ENCODE peak calls at places on chromosomes 13 and 19, in four cellular contexts. L, N, G and Q are unnamed samples.

GRCh38 chr13:46469064-46469463 is 82.0 kb upstream of the RUBCNL start:
- DNase-seq in L (no peak), N (no peak), G (no peak), Q (peak; percentile 94)

GRCh38 chr13:111265701-111266035 is 54.8 kb upstream of the TEX29 start:
- DNase-seq in L (no peak), N (no peak), G (no peak), Q (no peak)

GRCh38 chr19:10655457-10656312 is 1.5 kb downstream of the ILF3 start:
- DNase-seq in L (peak; percentile 74), N (peak; percentile 17), G (no peak), Q (peak; percentile 53)

GRCh38 chr19:5503598-5503997 is 48.4 kb downstream of the ZNRF4 start:
- DNase-seq in L (no peak), N (peak; percentile 46), G (no peak), Q (no peak)

GRCh38 chr19:31214086-31214485 is 135.2 kb downstream of the TSHZ3 start:
- DNase-seq in L (peak; percentile 99), N (peak; percentile 84), G (peak; percentile 62), Q (peak; percentile 92)

GRCh38 chr13:53382008-53382407 is 353.4 kb downstream of the OLFM4 start:
- DNase-seq in L (no peak), N (no peak), G (no peak), Q (no peak)

GRCh38 chr13:51556740-51557139 is 27.5 kb upstream of the WDFY2 start:
- DNase-seq in L (no peak), N (no peak), G (no peak), Q (no peak)

GRCh38 chr19:872266-872951 is 12.9 kb downstream of the CFD start:
- DNase-seq in L (peak; percentile 48), N (peak; percentile 93), G (peak; percentile 79), Q (peak; percentile 93)

GRCh38 chr19:39813264-39813998 is 20.5 kb downstream of the DYRK1B start:
- DNase-seq in L (peak; percentile 64), N (no peak), G (no peak), Q (no peak)

GRCh38 chr19:10424011-10424637 is 3.8 kb downstream of the PDE4A start:
- DNase-seq in L (peak; percentile 83), N (peak; percentile 82), G (no peak), Q (peak; percentile 93)

GRCh38 chr19:45952691-45953505 is 20.8 kb downstream of the NOVA2 start:
- DNase-seq in L (peak; percentile 48), N (peak; percentile 89), G (no peak), Q (peak; percentile 82)

GRCh38 chr13:43265028-43265427 is 241.6 kb downstream of the DNAJC15 start:
- DNase-seq in L (no peak), N (no peak), G (no peak), Q (no peak)

GRCh38 chr19:12580180-12580694 is 29.0 kb upstream of the ZNF564 start:
- DNase-seq in L (no peak), N (no peak), G (no peak), Q (no peak)

GRCh38 chr13:44578064-44578394 is 1.9 kb upstream of the TSC22D1 start:
- DNase-seq in L (peak; percentile 76), N (peak; percentile 41), G (no peak), Q (no peak)

GRCh38 chr13:33554919-33555791 is 262.8 kb upstream of the RFC3 start:
- DNase-seq in L (peak; percentile 15), N (no peak), G (no peak), Q (no peak)

GRCh38 chr19:39996218-39996810 is 546 bp upstream of the ZNF546 start:
- DNase-seq in L (peak; percentile 62), N (peak; percentile 69), G (no peak), Q (peak; percentile 60)

GRCh38 chr19:7843521-7843920 is 13.5 kb downstream of the EVI5L start:
- DNase-seq in L (no peak), N (no peak), G (no peak), Q (no peak)

GRCh38 chr19:7846247-7846646 is 16.2 kb downstream of the EVI5L start:
- DNase-seq in L (no peak), N (no peak), G (no peak), Q (no peak)

GRCh38 chr19:7844951-7845350 is 14.9 kb downstream of the EVI5L start:
- DNase-seq in L (no peak), N (no peak), G (no peak), Q (no peak)

GRCh38 chr19:7844405-7844804 is 14.4 kb downstream of the EVI5L start:
- DNase-seq in L (no peak), N (no peak), G (no peak), Q (no peak)

DNA sequence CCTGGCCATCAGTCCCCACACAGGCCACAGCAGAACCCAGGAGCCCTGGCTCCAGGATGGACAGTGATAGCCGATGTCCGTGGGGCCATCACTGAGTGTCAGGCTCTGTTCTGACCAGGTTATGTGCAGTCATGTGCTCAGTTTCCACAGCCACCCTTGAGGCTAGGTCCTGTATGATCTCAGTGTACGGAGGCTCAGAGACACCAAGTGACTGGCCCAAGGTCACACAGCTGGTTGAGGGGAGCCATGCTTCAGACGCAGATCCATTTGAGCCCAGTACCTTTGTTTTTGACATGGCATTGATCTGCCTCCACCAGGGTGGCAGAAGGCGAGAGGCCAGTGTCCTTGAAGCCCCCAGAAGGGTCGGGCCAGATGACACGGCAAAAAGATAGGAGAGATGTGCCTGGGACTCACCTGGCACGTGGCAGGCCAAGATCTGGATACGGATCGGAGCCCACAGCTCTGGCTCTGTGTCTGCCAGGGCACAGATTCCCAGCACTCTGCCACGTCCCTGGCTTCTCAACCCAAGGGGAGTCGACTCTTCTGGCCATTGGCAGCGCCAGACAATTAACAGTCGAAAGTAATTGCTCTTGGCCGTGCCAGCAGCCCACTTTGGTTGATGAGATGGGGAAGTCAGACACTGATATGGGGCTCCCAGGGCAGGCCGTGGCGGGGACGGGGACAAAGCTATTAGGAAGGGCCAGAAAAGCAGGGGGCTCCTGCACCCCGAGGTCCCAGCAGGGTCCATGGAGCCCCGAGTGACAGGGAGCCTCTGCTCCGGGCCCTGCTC is 15.6 kb downstream of the EVI5L start:
- DNase-seq in L (no peak), N (no peak), G (no peak), Q (no peak)
- H3K27ac ChIP-seq in L (no peak overlapping the region), N (no peak overlapping the region), G (no peak overlapping the region), Q (no peak overlapping the region)

DNA sequence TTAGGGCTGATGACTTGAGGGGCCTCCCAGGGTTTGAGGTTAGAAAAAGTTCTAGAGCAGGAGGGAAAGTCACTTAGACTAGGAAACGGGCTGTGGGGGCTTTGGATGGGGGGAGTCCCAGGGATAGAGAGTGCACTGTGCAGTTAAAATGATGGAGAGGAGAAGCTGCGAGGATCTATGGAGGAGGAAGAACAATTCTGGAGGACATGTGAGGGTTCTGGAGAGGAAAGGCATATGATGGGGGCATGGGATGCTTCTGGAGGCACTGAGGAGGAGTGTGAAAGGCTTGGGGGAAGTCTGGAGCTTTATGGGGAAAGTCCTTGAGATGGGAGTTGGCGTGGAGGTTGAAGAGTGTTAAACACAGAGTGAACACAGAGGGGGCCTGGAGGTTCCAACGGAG is 2.2 kb downstream of the KCNC3 start:
- DNase-seq in L (no peak), N (no peak), G (no peak), Q (no peak)
- H3K4me1 ChIP-seq in L (peaks cover 9% of the 10 kb centered on the region), N (peaks cover 35% of the 10 kb centered on the region), G (peaks cover 36% of the 10 kb centered on the region), Q (peaks cover 9% of the 10 kb centered on the region)

DNA sequence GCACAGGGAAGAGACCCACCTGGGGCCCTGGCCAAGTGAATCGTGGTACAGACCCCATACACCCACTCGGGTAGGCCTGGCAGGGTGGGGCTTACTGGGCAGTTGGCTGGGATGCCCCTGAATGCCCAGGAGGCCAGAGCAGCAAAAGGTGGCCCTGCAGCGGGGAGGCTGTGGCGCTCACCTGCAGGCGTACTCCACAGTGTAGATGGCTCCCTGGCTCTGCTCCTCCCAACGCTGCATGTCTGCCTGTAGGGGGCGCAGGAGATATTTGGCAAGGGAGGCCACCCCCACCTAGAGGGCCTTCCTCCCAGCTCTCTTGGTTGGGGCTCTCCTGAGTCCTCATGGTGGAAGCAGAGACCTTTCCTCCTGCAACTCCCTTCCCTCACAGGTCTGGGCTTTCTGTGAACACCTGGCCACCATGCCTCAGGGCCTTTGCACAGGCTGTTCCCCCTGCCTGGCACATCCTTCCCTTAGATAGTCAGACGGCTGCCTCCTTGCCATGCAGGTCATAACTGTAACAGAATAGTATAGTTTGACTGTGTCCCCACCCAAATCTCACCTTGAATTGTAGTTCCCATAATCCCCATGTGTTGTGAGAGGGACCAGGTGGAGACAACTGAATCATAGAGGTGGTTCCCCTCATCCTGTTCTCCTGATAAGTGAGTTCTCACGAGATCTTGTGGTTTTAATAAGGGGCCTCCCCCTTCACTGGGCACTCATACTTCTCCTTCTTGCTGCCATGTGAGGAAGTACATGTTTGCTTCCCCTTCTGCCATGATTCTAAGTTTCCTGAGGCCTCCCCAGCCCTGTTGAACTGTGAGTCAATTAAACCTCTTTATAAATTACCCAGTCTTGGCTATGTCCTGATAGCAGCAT is 5.9 kb downstream of the BORCS8 start:
- DNase-seq in L (peak; percentile 67), N (peak; percentile 61), G (peak; percentile 16), Q (peak; percentile 77)
- H3K27ac ChIP-seq in L (no peak overlapping the region), N (no peak overlapping the region), G (no peak overlapping the region), Q (no peak overlapping the region)

GRCh38 chr13:81142306-81142999 is 801.5 kb upstream of the SPRY2 start:
- DNase-seq in L (no peak), N (no peak), G (no peak), Q (no peak)

GRCh38 chr13:81138353-81138995 is 797.5 kb upstream of the SPRY2 start:
- DNase-seq in L (no peak), N (no peak), G (no peak), Q (no peak)

GRCh38 chr13:81140675-81141074 is 799.7 kb upstream of the SPRY2 start:
- DNase-seq in L (peak; percentile 13), N (no peak), G (no peak), Q (no peak)
- H3K4me1 ChIP-seq in L (peaks cover 23% of the 10 kb centered on the region), N (no peaks in the 10 kb centered on the region), G (no peaks in the 10 kb centered on the region), Q (no peaks in the 10 kb centered on the region)

GRCh38 chr19:3358919-3359849 is 7.2 kb upstream of the NFIC start:
- DNase-seq in L (no peak), N (no peak), G (peak; percentile 19), Q (peak; percentile 71)
- H3K27ac ChIP-seq in L (no peak overlapping the region), N (peak overlapping the region; percentile 100), G (peak overlapping the region; percentile 60), Q (peak overlapping the region; percentile 92)

DNA sequence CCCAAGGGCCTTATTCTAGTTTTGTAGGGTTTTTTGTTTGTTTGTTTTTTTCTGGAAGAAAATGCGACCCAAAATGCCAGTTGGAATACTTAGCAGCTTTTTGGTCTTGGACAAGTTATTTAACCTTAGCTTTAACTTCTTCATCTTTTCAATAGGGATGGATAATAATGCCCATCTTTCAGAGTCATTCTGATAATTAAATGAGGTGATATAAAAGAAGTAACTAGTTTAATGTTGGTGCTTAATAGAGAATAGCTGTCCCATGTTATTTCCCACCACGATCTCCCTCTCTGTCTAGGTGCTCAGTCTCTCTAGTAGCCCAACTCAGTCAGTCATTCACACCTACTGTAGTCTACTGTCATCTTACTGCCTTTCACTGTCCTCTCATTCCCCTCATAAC is 8.0 kb downstream of the LSM14A start:
- DNase-seq in L (no peak), N (no peak), G (no peak), Q (no peak)
- H3K4me1 ChIP-seq in L (peaks cover 4% of the 10 kb centered on the region), N (peaks cover 93% of the 10 kb centered on the region), G (peaks cover 71% of the 10 kb centered on the region), Q (peaks cover 55% of the 10 kb centered on the region)